ENCODE peak calls at places on chromosomes 4 and X, in seven cellular contexts. One of them, this sample, is unnamed.

GRCh38 chr4:108725457-108725856 is 37.4 kb downstream of the ETNPPL start:
- DNase-seq in naive thymus-derived CD4-positive, alpha-beta T cell: no peak
- DNase-seq in tibial artery: no peak
- DNase-seq in H9: no peak
- DNase-seq in suprapubic skin: no peak
- DNase-seq in body of pancreas: no peak
- DNase-seq in GM23248: no peak
- DNase-seq in this sample: no peak

GRCh38 chrX:40260123-40260751 is 162.5 kb upstream of the BCOR start:
- DNase-seq in naive thymus-derived CD4-positive, alpha-beta T cell: no peak
- DNase-seq in tibial artery: no peak
- DNase-seq in H9: no peak
- DNase-seq in suprapubic skin: no peak
- DNase-seq in body of pancreas: no peak
- DNase-seq in GM23248: peak
- DNase-seq in this sample: no peak

GRCh38 chr4:40669504-40669903 is 39.8 kb upstream of the RBM47 start:
- DNase-seq in naive thymus-derived CD4-positive, alpha-beta T cell: no peak
- DNase-seq in tibial artery: no peak
- DNase-seq in H9: no peak
- DNase-seq in suprapubic skin: no peak
- DNase-seq in body of pancreas: no peak
- DNase-seq in GM23248: no peak
- DNase-seq in this sample: no peak

GRCh38 chrX:148947399-148948025 is 447.1 kb downstream of the AFF2 start:
- DNase-seq in naive thymus-derived CD4-positive, alpha-beta T cell: no peak
- DNase-seq in tibial artery: no peak
- DNase-seq in H9: no peak
- DNase-seq in suprapubic skin: no peak
- DNase-seq in body of pancreas: no peak
- DNase-seq in GM23248: no peak
- DNase-seq in this sample: no peak

GRCh38 chrX:46662594-46662993 is 89.0 kb downstream of the CHST7 start:
- DNase-seq in naive thymus-derived CD4-positive, alpha-beta T cell: no peak
- DNase-seq in tibial artery: no peak
- DNase-seq in H9: no peak
- DNase-seq in suprapubic skin: no peak
- DNase-seq in body of pancreas: no peak
- DNase-seq in GM23248: no peak
- DNase-seq in this sample: no peak

GRCh38 chr4:88702780-88703179 is 5.2 kb upstream of the NAP1L5 start:
- DNase-seq in naive thymus-derived CD4-positive, alpha-beta T cell: no peak
- DNase-seq in tibial artery: no peak
- DNase-seq in H9: no peak
- DNase-seq in suprapubic skin: no peak
- DNase-seq in body of pancreas: no peak
- DNase-seq in GM23248: no peak
- DNase-seq in this sample: no peak

GRCh38 chr4:164210377-164210776 is 543.6 kb upstream of the SMIM31 start:
- DNase-seq in naive thymus-derived CD4-positive, alpha-beta T cell: no peak
- DNase-seq in tibial artery: no peak
- DNase-seq in H9: no peak
- DNase-seq in suprapubic skin: no peak
- DNase-seq in body of pancreas: no peak
- DNase-seq in GM23248: no peak
- DNase-seq in this sample: no peak

GRCh38 chr4:65668201-65669007 is 1.9 kb downstream of the EPHA5 start:
- DNase-seq in naive thymus-derived CD4-positive, alpha-beta T cell: no peak
- DNase-seq in tibial artery: peak
- DNase-seq in H9: peak
- DNase-seq in suprapubic skin: no peak
- DNase-seq in body of pancreas: peak
- DNase-seq in GM23248: peak
- DNase-seq in this sample: no peak

GRCh38 chr4:26238782-26239647 is 81.8 kb upstream of the RBPJ start:
- DNase-seq in naive thymus-derived CD4-positive, alpha-beta T cell: no peak
- DNase-seq in tibial artery: no peak
- DNase-seq in H9: no peak
- DNase-seq in suprapubic skin: no peak
- DNase-seq in body of pancreas: no peak
- DNase-seq in GM23248: peak
- DNase-seq in this sample: no peak

GRCh38 chr4:41418444-41418843 is 119.5 kb upstream of the LIMCH1 start:
- DNase-seq in naive thymus-derived CD4-positive, alpha-beta T cell: no peak
- DNase-seq in tibial artery: peak
- DNase-seq in H9: no peak
- DNase-seq in suprapubic skin: no peak
- DNase-seq in body of pancreas: peak
- DNase-seq in GM23248: peak
- DNase-seq in this sample: no peak

GRCh38 chr4:184396001-184396400 is 78.3 kb downstream of the IRF2 start:
- DNase-seq in naive thymus-derived CD4-positive, alpha-beta T cell: no peak
- DNase-seq in tibial artery: no peak
- DNase-seq in H9: no peak
- DNase-seq in suprapubic skin: no peak
- DNase-seq in body of pancreas: no peak
- DNase-seq in GM23248: no peak
- DNase-seq in this sample: no peak

GRCh38 chr4:156941940-156942548 is 29.6 kb downstream of the PDGFC start:
- DNase-seq in naive thymus-derived CD4-positive, alpha-beta T cell: no peak
- DNase-seq in tibial artery: peak
- DNase-seq in H9: peak
- DNase-seq in suprapubic skin: no peak
- DNase-seq in body of pancreas: peak
- DNase-seq in GM23248: no peak
- DNase-seq in this sample: no peak

GRCh38 chr4:98919996-98920395 is 8.9 kb downstream of the EIF4E start:
- DNase-seq in naive thymus-derived CD4-positive, alpha-beta T cell: no peak
- DNase-seq in tibial artery: no peak
- DNase-seq in H9: no peak
- DNase-seq in suprapubic skin: no peak
- DNase-seq in body of pancreas: no peak
- DNase-seq in GM23248: peak
- DNase-seq in this sample: no peak

GRCh38 chr4:153257151-153257620 is 52.9 kb downstream of the TRIM2 start:
- DNase-seq in naive thymus-derived CD4-positive, alpha-beta T cell: no peak
- DNase-seq in tibial artery: no peak
- DNase-seq in H9: peak
- DNase-seq in suprapubic skin: no peak
- DNase-seq in body of pancreas: no peak
- DNase-seq in GM23248: peak
- DNase-seq in this sample: no peak

GRCh38 chr4:25938251-25939186 is 24.5 kb downstream of the SMIM20 start:
- DNase-seq in naive thymus-derived CD4-positive, alpha-beta T cell: no peak
- DNase-seq in tibial artery: peak
- DNase-seq in H9: no peak
- DNase-seq in suprapubic skin: no peak
- DNase-seq in body of pancreas: no peak
- DNase-seq in GM23248: peak
- DNase-seq in this sample: no peak

DNA sequence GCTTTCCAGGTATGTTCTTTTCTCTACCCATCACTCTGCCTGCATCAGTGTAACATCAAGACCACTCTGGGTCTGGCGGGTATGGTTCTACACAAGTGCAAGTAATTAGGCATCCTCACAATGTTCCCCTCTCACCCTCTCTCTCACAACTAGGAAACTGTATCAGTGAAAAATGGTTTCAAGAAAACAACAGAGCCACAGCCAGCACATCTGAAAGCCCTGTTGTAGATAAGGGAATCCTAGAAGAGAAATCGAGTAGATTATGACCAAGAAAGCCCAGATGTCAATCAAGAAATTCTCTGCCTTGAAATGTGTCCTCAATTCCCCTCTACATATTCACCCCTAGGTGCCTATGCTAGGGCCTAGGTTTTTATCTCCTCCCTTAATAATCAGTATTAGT is 281.3 kb upstream of the ANKRD50 start:
- DNase-seq in naive thymus-derived CD4-positive, alpha-beta T cell: no peak
- DNase-seq in tibial artery: no peak
- DNase-seq in H9: no peak
- DNase-seq in suprapubic skin: no peak
- DNase-seq in body of pancreas: no peak
- DNase-seq in GM23248: no peak
- DNase-seq in this sample: no peak
- H3K27ac ChIP-seq in naive thymus-derived CD4-positive, alpha-beta T cell: no peak
- H3K27ac ChIP-seq in tibial artery: no peak
- H3K27ac ChIP-seq in H9: no peak
- H3K27ac ChIP-seq in suprapubic skin: no peak
- H3K27ac ChIP-seq in body of pancreas: no peak
- H3K27ac ChIP-seq in GM23248: no peak
- H3K27ac ChIP-seq in this sample: no peak

GRCh38 chrX:10016516-10017132 is 49.5 kb downstream of the CLDN34 start:
- DNase-seq in naive thymus-derived CD4-positive, alpha-beta T cell: no peak
- DNase-seq in tibial artery: no peak
- DNase-seq in H9: no peak
- DNase-seq in suprapubic skin: no peak
- DNase-seq in body of pancreas: no peak
- DNase-seq in GM23248: peak
- DNase-seq in this sample: no peak
- H3K27ac ChIP-seq in naive thymus-derived CD4-positive, alpha-beta T cell: no peak
- H3K27ac ChIP-seq in tibial artery: peak
- H3K27ac ChIP-seq in H9: no peak
- H3K27ac ChIP-seq in suprapubic skin: peak
- H3K27ac ChIP-seq in body of pancreas: peak
- H3K27ac ChIP-seq in GM23248: peak
- H3K27ac ChIP-seq in this sample: no peak

GRCh38 chr4:165335163-165335703 is 7.8 kb downstream of the MSMO1 start:
- DNase-seq in naive thymus-derived CD4-positive, alpha-beta T cell: no peak
- DNase-seq in tibial artery: no peak
- DNase-seq in H9: no peak
- DNase-seq in suprapubic skin: no peak
- DNase-seq in body of pancreas: no peak
- DNase-seq in GM23248: no peak
- DNase-seq in this sample: no peak
- H3K27ac ChIP-seq in naive thymus-derived CD4-positive, alpha-beta T cell: no peak
- H3K27ac ChIP-seq in tibial artery: no peak
- H3K27ac ChIP-seq in H9: no peak
- H3K27ac ChIP-seq in suprapubic skin: no peak
- H3K27ac ChIP-seq in body of pancreas: no peak
- H3K27ac ChIP-seq in GM23248: no peak
- H3K27ac ChIP-seq in this sample: no peak

GRCh38 chr4:139899346-139899745 is 233.7 kb downstream of the MGST2 start:
- DNase-seq in naive thymus-derived CD4-positive, alpha-beta T cell: no peak
- DNase-seq in tibial artery: no peak
- DNase-seq in H9: no peak
- DNase-seq in suprapubic skin: no peak
- DNase-seq in body of pancreas: no peak
- DNase-seq in GM23248: no peak
- DNase-seq in this sample: no peak

GRCh38 chr4:139902328-139903217 is 237.0 kb downstream of the MGST2 start:
- DNase-seq in naive thymus-derived CD4-positive, alpha-beta T cell: no peak
- DNase-seq in tibial artery: no peak
- DNase-seq in H9: no peak
- DNase-seq in suprapubic skin: no peak
- DNase-seq in body of pancreas: no peak
- DNase-seq in GM23248: peak
- DNase-seq in this sample: no peak

GRCh38 chr4:139903845-139904244 is 238.2 kb downstream of the MGST2 start:
- DNase-seq in naive thymus-derived CD4-positive, alpha-beta T cell: no peak
- DNase-seq in tibial artery: no peak
- DNase-seq in H9: no peak
- DNase-seq in suprapubic skin: no peak
- DNase-seq in body of pancreas: no peak
- DNase-seq in GM23248: peak
- DNase-seq in this sample: no peak

GRCh38 chr4:139900964-139901376 is 235.4 kb downstream of the MGST2 start:
- DNase-seq in naive thymus-derived CD4-positive, alpha-beta T cell: no peak
- DNase-seq in tibial artery: no peak
- DNase-seq in H9: no peak
- DNase-seq in suprapubic skin: no peak
- DNase-seq in body of pancreas: no peak
- DNase-seq in GM23248: peak
- DNase-seq in this sample: no peak

GRCh38 chr4:139901516-139902327 is 236.1 kb downstream of the MGST2 start:
- DNase-seq in naive thymus-derived CD4-positive, alpha-beta T cell: no peak
- DNase-seq in tibial artery: no peak
- DNase-seq in H9: no peak
- DNase-seq in suprapubic skin: no peak
- DNase-seq in body of pancreas: no peak
- DNase-seq in GM23248: peak
- DNase-seq in this sample: no peak
- H3K27ac ChIP-seq in naive thymus-derived CD4-positive, alpha-beta T cell: no peak
- H3K27ac ChIP-seq in tibial artery: peak
- H3K27ac ChIP-seq in H9: no peak
- H3K27ac ChIP-seq in suprapubic skin: peak
- H3K27ac ChIP-seq in body of pancreas: peak
- H3K27ac ChIP-seq in GM23248: peak
- H3K27ac ChIP-seq in this sample: no peak

DNA sequence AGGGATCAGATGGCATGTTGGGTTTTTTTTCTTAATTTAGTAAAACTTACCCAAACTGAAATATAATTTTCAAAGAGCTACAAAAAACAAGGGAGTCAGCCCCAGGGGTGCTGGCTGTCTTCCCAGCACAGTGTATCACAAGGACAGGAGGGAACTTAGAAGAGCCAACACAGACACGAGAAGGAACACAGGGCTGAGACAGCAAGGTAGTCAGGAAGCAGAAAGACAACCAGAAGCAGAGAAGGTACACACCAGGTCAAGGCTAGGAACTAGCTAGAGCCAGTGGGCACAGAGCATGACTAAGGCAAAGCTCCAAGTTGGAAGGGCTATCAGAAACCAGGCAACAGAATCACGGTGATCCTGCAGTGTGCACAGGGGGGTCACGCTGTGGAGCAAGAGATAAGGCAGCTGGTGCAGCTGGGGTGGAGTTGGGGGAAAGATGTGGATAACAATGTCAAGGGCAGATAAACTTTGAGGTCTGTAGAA is 168.7 kb downstream of the NR3C2 start:
- DNase-seq in naive thymus-derived CD4-positive, alpha-beta T cell: no peak
- DNase-seq in tibial artery: no peak
- DNase-seq in H9: no peak
- DNase-seq in suprapubic skin: no peak
- DNase-seq in body of pancreas: peak
- DNase-seq in GM23248: no peak
- DNase-seq in this sample: no peak
- H3K27ac ChIP-seq in naive thymus-derived CD4-positive, alpha-beta T cell: no peak
- H3K27ac ChIP-seq in tibial artery: no peak
- H3K27ac ChIP-seq in H9: no peak
- H3K27ac ChIP-seq in suprapubic skin: no peak
- H3K27ac ChIP-seq in body of pancreas: peak
- H3K27ac ChIP-seq in GM23248: no peak
- H3K27ac ChIP-seq in this sample: no peak

DNA sequence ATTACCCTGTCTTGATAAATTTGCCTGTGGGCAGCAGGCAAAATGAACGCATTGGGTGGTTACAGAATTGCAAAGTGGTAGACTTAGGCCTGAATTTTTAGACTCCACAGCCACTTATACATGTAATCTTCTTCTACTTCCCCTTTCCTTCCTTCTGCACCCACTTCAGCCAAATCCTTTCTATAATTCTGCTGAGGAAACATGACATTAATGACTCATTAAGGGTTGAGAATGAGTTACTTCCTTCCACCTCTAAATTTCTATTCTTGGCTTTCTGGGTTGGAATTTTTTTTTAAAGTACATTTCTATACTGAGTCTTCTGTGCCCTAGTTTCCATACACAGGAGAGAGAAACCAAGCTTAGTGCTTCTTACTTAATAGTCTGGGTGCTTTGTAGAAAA is 10.1 kb downstream of the PAPSS1 start:
- DNase-seq in naive thymus-derived CD4-positive, alpha-beta T cell: no peak
- DNase-seq in tibial artery: no peak
- DNase-seq in H9: no peak
- DNase-seq in suprapubic skin: no peak
- DNase-seq in body of pancreas: no peak
- DNase-seq in GM23248: peak
- DNase-seq in this sample: no peak
- H3K27ac ChIP-seq in naive thymus-derived CD4-positive, alpha-beta T cell: no peak
- H3K27ac ChIP-seq in tibial artery: no peak
- H3K27ac ChIP-seq in H9: no peak
- H3K27ac ChIP-seq in suprapubic skin: no peak
- H3K27ac ChIP-seq in body of pancreas: no peak
- H3K27ac ChIP-seq in GM23248: no peak
- H3K27ac ChIP-seq in this sample: no peak